ENCODE peak calls at places on chromosomes 11 and 22, in five cellular contexts. K, M, D, Y and N are unnamed samples.

GRCh38 chr11:12270215-12270797 is 107.1 kb upstream of the PARVA start:
- DNase-seq in K (no peak), Y (no peak), M (no peak), D (no peak), N (no peak)

GRCh38 chr11:96213500-96213899 is 129.5 kb downstream of the MAML2 start:
- DNase-seq in M (no peak), Y (no peak), D (peak), K (peak), N (no peak)

GRCh38 chr22:25482868-25483639 is 81.4 kb upstream of the GRK3 start:
- DNase-seq in D (no peak), M (no peak), Y (no peak), K (no peak), N (no peak)

GRCh38 chr11:125923012-125923579 is 18.8 kb downstream of the DDX25 start:
- DNase-seq in D (peak), M (peak), Y (no peak), K (peak), N (no peak)

GRCh38 chr11:16825091-16825490 is 86.6 kb downstream of the C11orf58 start:
- DNase-seq in Y (no peak), D (no peak), K (no peak), M (no peak), N (no peak)

GRCh38 chr22:19802881-19803735 is 42.5 kb downstream of the TBX1 start:
- DNase-seq in Y (no peak), K (no peak), M (no peak), D (no peak), N (no peak)

GRCh38 chr11:89321401-89321800 is 143.7 kb downstream of the TYR start:
- DNase-seq in M (no peak), K (no peak), Y (no peak), D (no peak), N (no peak)

GRCh38 chr11:70804174-70804855 is 406.0 kb downstream of the CTTN start:
- DNase-seq in M (no peak), Y (no peak), K (no peak), D (no peak), N (no peak)

GRCh38 chr22:45286854-45287551 is 2.3 kb downstream of the UPK3A start:
- DNase-seq in M (no peak), D (no peak), K (no peak), Y (no peak), N (no peak)

GRCh38 chr22:43996170-43996980 is 27.7 kb upstream of the PARVB start:
- DNase-seq in Y (peak), K (no peak), D (no peak), M (peak), N (peak)